ENCODE peak calls at places on chromosomes 16 and 17, in nine cellular contexts. G, D, Q, L, K, Z, Y, W and S are unnamed samples.

GRCh38 chr16:67100569-67101300 is 9.0 kb upstream of the PHAF1 start:
- DNase-seq in G (no peak), D (no peak), Q (peak; percentile 64), L (peak; percentile 63), K (no peak), Z (no peak), Y (no peak), W (no peak), S (peak; percentile 48)

GRCh38 chr16:20740007-20740883 is 1.4 kb downstream of the THUMPD1 start:
- DNase-seq in G (no peak), D (no peak), Q (peak; percentile 10), L (peak; percentile 5), K (no peak), Z (peak; percentile 40), Y (no peak), W (peak; percentile 9), S (peak; percentile 6)

GRCh38 chr16:11546522-11547485 is 39.9 kb downstream of the LITAF start:
- DNase-seq in G (no peak), D (no peak), Q (peak; percentile 42), L (peak; percentile 52), K (no peak), Z (no peak), Y (no peak), W (no peak), S (peak; percentile 63)

GRCh38 chr17:36030949-36031348 is 13.2 kb upstream of the CCL23 start:
- DNase-seq in G (no peak), D (no peak), Q (no peak), L (no peak), K (no peak), Z (no peak), Y (no peak), W (no peak), S (no peak)

GRCh38 chr17:67481808-67482207 is 104.7 kb downstream of the PITPNC1 start:
- DNase-seq in G (no peak), D (no peak), Q (peak; percentile 83), L (peak; percentile 78), K (no peak), Z (no peak), Y (no peak), W (no peak), S (peak; percentile 48)

GRCh38 chr16:58970775-58971174 is 236.7 kb upstream of the GOT2 start:
- DNase-seq in G (no peak), D (no peak), Q (peak; percentile 4), L (no peak), K (no peak), Z (no peak), Y (no peak), W (no peak), S (peak; percentile 23)

GRCh38 chr17:81471804-81472456 is 40.7 kb downstream of the ACTG1 start:
- DNase-seq in G (no peak), D (peak; percentile 97), Q (peak; percentile 39), L (peak; percentile 80), K (no peak), Z (peak; percentile 42), Y (peak; percentile 94), W (no peak), S (peak; percentile 87)

GRCh38 chr16:56357765-56358322 is 67.5 kb downstream of the AMFR start:
- DNase-seq in G (peak; percentile 66), D (peak; percentile 65), Q (no peak), L (no peak), K (peak; percentile 9), Z (no peak), Y (no peak), W (no peak), S (no peak)

GRCh38 chr17:57110152-57110542 is 25.1 kb downstream of the AKAP1 start:
- DNase-seq in G (no peak), D (peak; percentile 93), Q (no peak), L (no peak), K (peak; percentile 61), Z (no peak), Y (peak; percentile 39), W (no peak), S (no peak)

GRCh38 chr17:69326302-69327059 is 452 bp downstream of the ABCA5 start:
- DNase-seq in G (no peak), D (no peak), Q (peak; percentile 33), L (peak; percentile 62), K (no peak), Z (peak; percentile 20), Y (no peak), W (no peak), S (no peak)

GRCh38 chr17:44121206-44121605 is 2.2 kb downstream of the HDAC5 start:
- DNase-seq in G (no peak), D (no peak), Q (no peak), L (no peak), K (no peak), Z (no peak), Y (no peak), W (no peak), S (no peak)

GRCh38 chr17:30219315-30219714 is 16.2 kb downstream of the SLC6A4 start:
- DNase-seq in G (no peak), D (no peak), Q (no peak), L (no peak), K (no peak), Z (no peak), Y (no peak), W (no peak), S (no peak)

GRCh38 chr17:16935241-16935663 is 36.7 kb downstream of the TNFRSF13B start:
- DNase-seq in G (peak; percentile 38), D (no peak), Q (no peak), L (no peak), K (no peak), Z (no peak), Y (no peak), W (no peak), S (no peak)

GRCh38 chr17:35653619-35654361 is 66.7 kb downstream of the AP2B1 start:
- DNase-seq in G (no peak), D (no peak), Q (no peak), L (no peak), K (no peak), Z (no peak), Y (no peak), W (no peak), S (no peak)

GRCh38 chr17:8846768-8847211 is 20.7 kb downstream of the PIK3R6 start:
- DNase-seq in G (peak; percentile 18), D (peak; percentile 4), Q (peak; percentile 57), L (peak; percentile 68), K (peak; percentile 46), Z (no peak), Y (no peak), W (no peak), S (peak; percentile 3)

GRCh38 chr16:19344224-19344801 is 58.8 kb downstream of the CLEC19A start:
- DNase-seq in G (no peak), D (no peak), Q (no peak), L (no peak), K (no peak), Z (no peak), Y (no peak), W (no peak), S (no peak)

GRCh38 chr17:76820523-76820922 is 47.7 kb upstream of the MGAT5B start:
- DNase-seq in G (no peak), D (no peak), Q (no peak), L (no peak), K (no peak), Z (no peak), Y (no peak), W (no peak), S (no peak)

GRCh38 chr17:57284984-57285646 is 28.8 kb downstream of the MSI2 start:
- DNase-seq in G (no peak), D (no peak), Q (no peak), L (no peak), K (no peak), Z (no peak), Y (no peak), W (no peak), S (no peak)

GRCh38 chr17:49393491-49394255 is 21.0 kb downstream of the PHB1 start:
- DNase-seq in G (no peak), D (no peak), Q (peak; percentile 28), L (no peak), K (peak; percentile 26), Z (no peak), Y (no peak), W (no peak), S (no peak)

GRCh38 chr16:89925596-89926079 is 2.5 kb downstream of the TUBB3 start:
- DNase-seq in G (no peak), D (no peak), Q (no peak), L (no peak), K (no peak), Z (no peak), Y (no peak), W (no peak), S (peak; percentile 28)

DNA sequence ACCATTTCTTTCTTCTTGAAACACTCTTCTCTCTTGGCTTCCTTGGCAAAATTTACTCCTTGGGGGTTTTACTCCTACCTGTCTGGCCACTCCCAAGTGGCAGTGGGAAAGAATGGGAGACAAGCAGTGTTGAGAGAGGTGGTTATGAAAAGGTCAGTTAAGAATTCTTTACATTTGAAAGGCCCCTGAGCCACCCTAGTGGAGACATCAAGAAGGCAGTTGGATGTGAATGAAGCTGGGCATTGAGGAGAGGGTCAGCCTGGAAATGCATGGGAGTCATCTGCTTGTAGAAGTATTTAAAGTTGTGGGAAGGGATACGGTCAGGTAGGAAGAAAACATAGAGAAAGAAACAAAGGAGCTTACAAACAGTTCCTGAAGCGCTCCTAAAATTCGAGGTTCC is 42.3 kb upstream of the CCNF start:
- DNase-seq in G (no peak), D (no peak), Q (no peak), L (no peak), K (no peak), Z (no peak), Y (no peak), W (peak; percentile 6), S (no peak)
- TF ChIP-seq CTCF in G (no peak), D (no peak), Q (peak; percentile 26), L (peak; percentile 35), K (no peak), Z (no peak), Y (no peak), W (peak; percentile 53), S (peak; percentile 65)

GRCh38 chr16:576823-577201 is 7.0 kb downstream of the PIGQ start:
- DNase-seq in G (no peak), D (no peak), Q (no peak), L (no peak), K (no peak), Z (no peak), Y (no peak), W (no peak), S (no peak)
- TF ChIP-seq CTCF in G (no peak), D (no peak), Q (no peak), L (no peak), K (no peak), Z (no peak), Y (no peak), W (no peak), S (no peak)

DNA sequence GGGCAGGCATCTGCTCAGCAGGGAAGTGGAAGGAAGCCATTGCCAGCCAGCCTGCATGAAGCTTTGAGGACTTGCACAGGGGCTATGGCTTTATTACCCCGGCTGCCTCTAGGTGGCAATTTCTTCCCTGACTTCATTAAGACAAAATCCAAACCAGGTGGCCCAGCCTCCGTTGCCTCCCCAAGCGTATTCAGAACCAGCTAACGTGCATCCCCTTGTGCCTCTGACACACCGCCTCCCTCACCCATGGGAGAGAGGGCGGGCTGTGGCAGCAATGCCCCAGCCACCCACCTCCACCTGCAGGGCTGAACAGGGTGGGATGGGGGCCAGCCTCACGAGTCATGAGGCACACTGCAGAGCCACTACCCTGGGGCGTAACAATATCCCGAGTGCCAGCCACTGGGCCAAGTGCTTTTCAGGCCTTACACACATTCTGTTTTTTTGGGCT is 6.8 kb downstream of the KIFC3 start:
- DNase-seq in G (no peak), D (peak; percentile 67), Q (peak; percentile 62), L (peak; percentile 57), K (no peak), Z (peak; percentile 56), Y (no peak), W (peak; percentile 54), S (no peak)
- TF ChIP-seq CTCF in G (peak; percentile 7), D (peak; percentile 23), Q (peak; percentile 46), L (peak; percentile 48), K (peak; percentile 51), Z (peak; percentile 60), Y (no peak), W (peak; percentile 35), S (peak; percentile 66)

GRCh38 chr16:70700101-70701020 is 14.5 kb upstream of the MTSS2 start:
- DNase-seq in G (peak; percentile 91), D (peak; percentile 84), Q (no peak), L (no peak), K (peak; percentile 73), Z (peak; percentile 67), Y (peak; percentile 83), W (no peak), S (no peak)
- TF ChIP-seq CTCF in G (no peak), D (no peak), Q (no peak), L (no peak), K (peak; percentile 27), Z (no peak), Y (no peak), W (no peak), S (no peak)